ENCODE peak calls at places on chromosomes 1 and 21, in six cellular contexts. D, G, R, W, V and Z are unnamed samples.
A peak's percentile ranks its signal among the peaks of the same experiment; 100 is the strongest.

GRCh38 chr1:165857046-165857801 is 29.8 kb downstream of the UCK2 start:
- DNase-seq in G (no peak), W (no peak), R (no peak), D (no peak), V (peak; percentile 60), Z (peak; percentile 53)

GRCh38 chr1:117312453-117313138 is 54.7 kb upstream of the MAN1A2 start:
- DNase-seq in G (no peak), R (peak; percentile 37), V (peak; percentile 62), D (no peak), W (peak; percentile 52), Z (peak; percentile 62)

GRCh38 chr1:214101828-214102227 is 114.1 kb downstream of the PROX1 start:
- DNase-seq in V (no peak), R (no peak), W (no peak), G (no peak), D (no peak), Z (no peak)

GRCh38 chr1:12031039-12031980 is 12.0 kb downstream of the MIIP start:
- DNase-seq in R (peak; percentile 78), W (peak; percentile 27), V (no peak), D (no peak), G (peak; percentile 80), Z (no peak)

GRCh38 chr1:101185421-101185820 is 51.4 kb upstream of the S1PR1 start:
- DNase-seq in D (no peak), R (no peak), V (peak; percentile 74), G (no peak), W (no peak), Z (peak; percentile 65)

GRCh38 chr21:33427051-33427450 is 23.8 kb downstream of the IFNGR2 start:
- DNase-seq in V (no peak), D (no peak), G (no peak), R (no peak), W (no peak), Z (no peak)

GRCh38 chr1:214419650-214420049 is 131.8 kb downstream of the PTPN14 start:
- DNase-seq in G (no peak), V (no peak), R (no peak), D (no peak), W (no peak), Z (no peak)

GRCh38 chr1:85078903-85079302 is 30.6 kb upstream of the MCOLN3 start:
- DNase-seq in V (no peak), R (no peak), G (no peak), W (peak; percentile 21), D (no peak), Z (no peak)

GRCh38 chr21:42302794-42303193 is 12.4 kb downstream of the TFF3 start:
- DNase-seq in D (no peak), G (no peak), R (no peak), W (no peak), V (no peak), Z (no peak)
- H3K9ac ChIP-seq in D (no peak overlapping the region), G (no peak overlapping the region), R (no peak overlapping the region), W (no peak overlapping the region), V (no peak overlapping the region), Z (no peak overlapping the region)

DNA sequence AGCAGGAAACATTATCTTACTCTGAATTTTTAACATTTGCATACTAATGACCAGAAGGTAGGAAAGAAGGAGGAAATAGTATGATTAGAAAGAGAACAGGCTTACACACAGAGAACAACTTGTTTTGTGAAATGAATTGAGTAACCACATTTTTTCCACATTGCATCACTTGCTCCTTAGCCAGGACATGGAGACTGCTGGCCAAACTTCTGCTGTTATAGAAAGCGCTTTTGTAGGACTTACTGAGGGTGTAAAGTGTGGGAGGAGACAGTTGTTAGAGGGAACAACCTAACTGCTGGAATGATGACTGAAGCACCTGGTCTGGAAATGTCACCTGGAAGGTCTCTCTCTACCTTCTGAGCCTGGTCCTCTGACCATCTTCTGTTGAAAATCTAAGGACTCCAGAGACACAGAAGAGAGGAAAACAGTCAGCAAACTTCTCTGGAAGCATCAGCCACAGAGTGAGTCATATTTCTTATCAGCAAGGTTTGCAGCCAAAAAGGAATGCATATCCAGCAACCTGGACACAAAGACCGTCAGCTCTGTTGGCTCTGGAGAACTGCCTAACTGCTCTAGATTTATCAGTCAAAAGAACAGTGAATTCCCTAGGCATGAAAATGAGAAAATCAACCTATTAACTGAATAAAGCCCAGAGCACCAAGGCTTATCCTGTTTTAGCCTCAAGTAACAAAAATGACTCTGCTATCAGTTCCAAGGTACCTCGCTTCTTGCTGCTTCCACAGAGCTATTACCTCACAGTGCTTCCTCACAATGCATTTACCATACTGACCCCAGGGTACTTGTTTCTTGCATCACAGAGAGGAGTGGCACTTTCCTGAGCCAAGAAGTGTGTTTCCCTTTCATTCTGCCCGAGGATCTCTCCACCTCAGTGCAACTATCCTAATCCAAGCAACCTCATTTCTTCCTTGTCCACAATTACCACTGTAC is 88.1 kb upstream of the SLFNL1 start:
- DNase-seq in G (no peak), R (peak; percentile 44), V (peak; percentile 96), D (no peak), W (peak; percentile 95), Z (peak; percentile 96)
- H3K4me3 ChIP-seq in G (no peak overlapping the region), R (no peak overlapping the region), V (no peak overlapping the region), D (no peak overlapping the region), W (peak overlapping the region; percentile 42), Z (peak overlapping the region; percentile 49)

GRCh38 chr1:39981957-39982356 is 27.0 kb downstream of the MFSD2A start:
- DNase-seq in V (peak; percentile 95), R (no peak), W (peak; percentile 70), D (no peak), G (no peak), Z (peak; percentile 92)
- H2AFZ ChIP-seq in V (peak overlapping the region; percentile 32), R (peak overlapping the region; percentile 14), W (peak overlapping the region; percentile 91), D (peak overlapping the region; percentile 60), G (peak overlapping the region; percentile 82), Z (peak overlapping the region; percentile 84)

GRCh38 chr1:10680487-10680886 is 116.0 kb downstream of the CASZ1 start:
- DNase-seq in W (peak; percentile 37), D (no peak), G (no peak), R (peak; percentile 48), V (peak; percentile 22), Z (no peak)

GRCh38 chr1:10682114-10682445 is 114.4 kb downstream of the CASZ1 start:
- DNase-seq in R (no peak), D (no peak), V (no peak), W (no peak), G (no peak), Z (no peak)

GRCh38 chr1:10681296-10682113 is 114.9 kb downstream of the CASZ1 start:
- DNase-seq in R (no peak), W (no peak), V (no peak), G (no peak), D (no peak), Z (no peak)

GRCh38 chr1:10685196-10685850 is 111.1 kb downstream of the CASZ1 start:
- DNase-seq in V (no peak), W (no peak), G (no peak), D (no peak), R (no peak), Z (no peak)

DNA sequence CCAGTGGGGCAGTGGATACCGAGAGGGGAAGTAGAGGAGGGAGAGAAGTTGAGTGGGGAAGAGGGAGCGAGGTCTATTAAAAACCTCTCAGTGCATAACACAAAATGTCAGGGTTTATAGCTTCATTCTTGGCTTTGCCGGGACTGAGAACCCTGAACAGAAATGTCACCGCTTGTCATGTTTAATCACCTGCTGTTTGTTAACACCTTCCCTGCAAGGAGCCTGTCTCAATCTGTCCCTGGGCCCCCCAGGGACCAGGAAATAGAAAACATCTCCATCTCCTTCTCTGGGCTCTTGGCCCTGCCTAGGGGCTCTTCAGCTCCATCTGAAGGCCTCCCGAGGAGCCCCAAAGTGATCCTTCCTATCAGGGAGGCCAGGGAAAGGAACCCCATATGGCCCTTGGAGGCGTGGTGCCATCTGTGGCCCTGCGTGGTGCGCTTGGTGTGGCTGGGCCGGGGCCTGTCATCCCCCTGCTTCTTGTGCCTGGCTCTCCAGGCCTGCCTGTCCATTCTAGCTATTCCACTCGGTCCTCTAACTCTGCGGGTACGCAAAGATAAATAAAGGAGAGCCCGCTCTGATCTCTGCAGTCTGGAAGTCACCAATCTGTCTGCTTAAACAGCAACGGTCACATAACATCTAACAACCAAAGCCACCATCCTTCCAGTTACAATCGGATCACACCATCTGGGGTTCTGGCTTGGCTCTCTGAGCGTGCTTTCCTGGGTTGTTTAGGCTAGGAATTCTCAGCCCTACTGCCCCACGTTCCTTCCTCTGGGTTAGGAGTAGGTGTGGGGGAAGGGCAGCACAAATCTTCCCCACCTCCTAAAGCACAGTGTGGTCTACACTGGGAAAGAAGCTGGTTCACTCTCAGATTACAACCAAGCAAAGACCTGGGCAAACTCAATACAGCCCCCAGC is 113.7 kb downstream of the CASZ1 start:
- DNase-seq in R (no peak), G (no peak), V (no peak), W (peak; percentile 40), D (no peak), Z (no peak)
- H3K9ac ChIP-seq in R (no peak overlapping the region), G (no peak overlapping the region), V (no peak overlapping the region), W (no peak overlapping the region), D (no peak overlapping the region), Z (no peak overlapping the region)

GRCh38 chr1:234839663-234840062 is 229.7 kb upstream of the IRF2BP2 start:
- DNase-seq in R (no peak), D (no peak), V (no peak), W (no peak), G (no peak), Z (no peak)

GRCh38 chr1:234842726-234843641 is 233.0 kb upstream of the IRF2BP2 start:
- DNase-seq in D (no peak), R (peak; percentile 52), V (peak; percentile 45), G (peak; percentile 37), W (no peak), Z (peak; percentile 32)

GRCh38 chr1:234840253-234840652 is 230.3 kb upstream of the IRF2BP2 start:
- DNase-seq in R (no peak), D (no peak), V (no peak), W (no peak), G (no peak), Z (no peak)

GRCh38 chr1:234840843-234841242 is 230.9 kb upstream of the IRF2BP2 start:
- DNase-seq in D (no peak), W (no peak), R (no peak), G (no peak), V (peak; percentile 27), Z (no peak)

DNA sequence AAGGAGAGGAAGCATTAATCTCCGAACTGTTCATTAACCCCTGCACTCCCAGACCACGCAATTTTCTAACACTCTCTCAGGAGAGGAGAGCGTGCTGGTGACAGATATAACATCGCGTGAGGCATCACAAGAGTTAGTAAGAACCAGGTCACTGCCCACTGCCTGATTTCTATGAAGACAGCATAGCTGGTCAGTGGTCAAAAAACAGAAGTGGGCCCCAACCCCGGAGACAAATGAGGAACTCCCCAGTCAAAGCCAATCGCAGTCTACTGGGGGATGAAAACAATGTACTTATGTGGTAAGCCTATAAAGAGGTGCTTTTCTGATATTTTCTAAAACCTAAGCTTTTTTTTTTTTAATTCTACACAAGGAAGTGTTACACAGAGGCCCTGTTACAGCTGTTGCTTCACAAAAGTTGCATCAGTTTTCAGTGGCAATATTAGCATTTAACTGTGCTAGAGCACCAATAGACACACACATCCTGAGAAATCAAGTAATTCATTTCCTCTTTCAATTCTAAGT is 231.8 kb upstream of the IRF2BP2 start:
- DNase-seq in V (no peak), G (no peak), W (peak; percentile 41), D (no peak), R (no peak), Z (no peak)
- H3K4me3 ChIP-seq in V (no peak overlapping the region), G (no peak overlapping the region), W (no peak overlapping the region), D (no peak overlapping the region), R (no peak overlapping the region), Z (no peak overlapping the region)